ENCODE peak calls at places on chromosomes 13 and 19, in four cellular contexts. Y, K, B and O are unnamed samples.

GRCh38 chr13:26348966-26349365 is 95.0 kb downstream of the CDK8 start:
- DNase-seq in Y (peak), K (no peak), B (no peak), O (no peak)

GRCh38 chr13:52786747-52787146 is 47.1 kb upstream of the CNMD start:
- DNase-seq in Y (no peak), K (no peak), B (no peak), O (no peak)

GRCh38 chr13:33676045-33676699 is 141.8 kb upstream of the RFC3 start:
- DNase-seq in Y (no peak), K (no peak), B (no peak), O (no peak)

GRCh38 chr13:108705031-108705430 is 75.6 kb downstream of the MYO16 start:
- DNase-seq in Y (no peak), K (no peak), B (no peak), O (no peak)

GRCh38 chr19:41928221-41928683 is at the start of gene ERFL:
- DNase-seq in Y (peak), K (no peak), B (no peak), O (no peak)

GRCh38 chr13:59531571-59532091 is 632.1 kb downstream of the DIAPH3 start:
- DNase-seq in Y (peak), K (no peak), B (peak), O (peak)

GRCh38 chr19:2259331-2259730 is 3.1 kb upstream of the JSRP1 start:
- DNase-seq in Y (no peak), K (no peak), B (no peak), O (no peak)

GRCh38 chr19:5137114-5137513 is 168.2 kb downstream of the KDM4B start:
- DNase-seq in Y (no peak), K (no peak), B (no peak), O (no peak)

GRCh38 chr13:28321751-28322150 is 173.2 kb downstream of the FLT1 start:
- DNase-seq in Y (no peak), K (no peak), B (no peak), O (no peak)

GRCh38 chr13:41603917-41604316 is 146.6 kb downstream of the RGCC start:
- DNase-seq in Y (no peak), K (no peak), B (peak), O (no peak)

GRCh38 chr13:81778350-81778749 is 1437.4 kb upstream of the SPRY2 start:
- DNase-seq in Y (no peak), K (no peak), B (no peak), O (no peak)

GRCh38 chr19:7902796-7903243 is 857 bp upstream of the MAP2K7 start:
- DNase-seq in Y (no peak), K (no peak), B (no peak), O (no peak)

GRCh38 chr19:7197760-7198696 is 96.2 kb downstream of the INSR start:
- DNase-seq in Y (peak), K (peak), B (peak), O (peak)

GRCh38 chr19:48271531-48272151 is 1.8 kb downstream of the ZNF114 start:
- DNase-seq in Y (peak), K (no peak), B (no peak), O (no peak)

GRCh38 chr13:98801626-98802418 is 49.4 kb upstream of the SLC15A1 start:
- DNase-seq in Y (no peak), K (no peak), B (no peak), O (no peak)

GRCh38 chr13:34951528-34951927 is 9.5 kb downstream of the NBEA start:
- DNase-seq in Y (peak), K (no peak), B (no peak), O (no peak)

DNA sequence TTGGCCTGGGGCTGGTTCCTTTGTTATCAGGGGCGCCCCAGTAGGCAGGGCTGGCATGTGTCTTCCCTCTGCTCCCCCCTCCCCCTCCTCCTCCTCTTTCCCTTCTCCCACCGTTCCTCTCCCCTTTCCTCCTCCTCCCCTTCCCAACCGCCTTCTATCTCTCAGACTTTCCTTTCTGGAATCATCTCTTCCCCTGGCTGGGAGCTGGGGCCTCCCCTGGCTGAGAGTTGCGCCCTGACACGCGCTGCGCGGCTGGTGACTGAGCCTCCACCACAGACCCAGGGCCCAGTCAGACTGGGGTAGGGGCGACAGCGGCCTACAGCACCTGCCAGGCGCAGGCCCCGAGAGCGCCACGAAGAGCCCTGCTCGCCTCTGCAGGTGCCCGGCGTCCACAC is 2.8 kb downstream of the PNMA8B start:
- DNase-seq in Y (peak), K (no peak), B (no peak), O (no peak)
- H3K4me3 ChIP-seq in Y (peak), K (peak), B (no peak), O (no peak)

GRCh38 chr19:38239816-38240215 is 15.8 kb upstream of the DPF1 start:
- DNase-seq in Y (no peak), K (no peak), B (no peak), O (no peak)
- TF ChIP-seq CTCF in Y (no peak), K (no peak), B (no peak), O (no peak)

GRCh38 chr19:18091217-18091608 is 4.5 kb upstream of the IL12RB1 start:
- DNase-seq in Y (no peak), K (peak), B (no peak), O (no peak)
- H3K4me3 ChIP-seq in Y (no peak), K (peak), B (no peak), O (no peak)

DNA sequence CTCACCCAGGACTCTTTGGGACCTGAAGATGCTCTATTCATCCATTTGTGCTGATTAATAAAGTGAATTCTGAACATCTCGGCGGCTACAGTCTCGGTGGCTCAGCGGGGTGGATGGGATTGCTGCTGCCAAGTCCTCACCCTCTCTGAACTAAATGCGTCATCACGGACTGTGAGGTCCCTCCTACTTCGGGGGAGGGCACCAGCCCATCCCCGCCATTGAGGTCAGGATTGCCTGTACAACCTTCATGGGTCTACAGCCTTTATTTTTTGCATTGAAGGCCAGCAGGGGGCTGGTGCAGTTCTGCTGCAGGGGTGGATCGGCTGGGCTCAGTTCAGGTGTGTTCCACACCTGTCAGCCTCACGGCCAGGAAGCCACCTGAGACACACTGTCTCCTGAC is 181.8 kb downstream of the COL4A1 start:
- DNase-seq in Y (no peak), K (no peak), B (no peak), O (no peak)
- TF ChIP-seq CTCF in Y (no peak), K (no peak), B (no peak), O (no peak)

DNA sequence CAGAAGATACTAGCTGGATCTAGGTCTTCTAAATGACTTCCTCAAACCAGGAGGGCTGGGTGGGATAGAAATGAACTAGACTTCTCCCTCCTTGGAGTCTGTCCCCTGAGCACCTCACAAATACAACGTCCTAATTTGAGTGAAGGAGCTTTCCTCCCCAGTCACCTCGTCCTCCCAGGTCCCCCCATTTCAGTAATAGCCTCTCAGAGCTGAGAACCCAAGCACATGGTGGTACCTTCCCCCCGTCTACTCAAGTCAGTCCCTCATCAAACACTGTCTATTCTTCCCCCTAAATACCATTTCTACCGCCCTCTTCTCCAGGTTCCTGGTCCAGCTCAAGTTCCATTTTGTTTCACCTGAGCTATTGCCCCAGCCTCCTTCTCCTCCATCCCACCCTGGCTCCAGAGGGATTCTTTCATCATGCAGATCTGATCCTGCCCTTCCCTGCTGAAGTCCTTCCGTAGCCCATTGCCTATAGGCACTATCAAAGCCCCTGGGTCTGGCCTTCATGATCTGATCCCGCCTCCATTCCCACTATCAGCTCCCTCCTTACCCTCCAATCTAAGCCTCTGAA is 5.3 kb upstream of the PRKCG start:
- DNase-seq in Y (no peak), K (no peak), B (no peak), O (no peak)
- H3K4me3 ChIP-seq in Y (no peak), K (no peak), B (no peak), O (no peak)

DNA sequence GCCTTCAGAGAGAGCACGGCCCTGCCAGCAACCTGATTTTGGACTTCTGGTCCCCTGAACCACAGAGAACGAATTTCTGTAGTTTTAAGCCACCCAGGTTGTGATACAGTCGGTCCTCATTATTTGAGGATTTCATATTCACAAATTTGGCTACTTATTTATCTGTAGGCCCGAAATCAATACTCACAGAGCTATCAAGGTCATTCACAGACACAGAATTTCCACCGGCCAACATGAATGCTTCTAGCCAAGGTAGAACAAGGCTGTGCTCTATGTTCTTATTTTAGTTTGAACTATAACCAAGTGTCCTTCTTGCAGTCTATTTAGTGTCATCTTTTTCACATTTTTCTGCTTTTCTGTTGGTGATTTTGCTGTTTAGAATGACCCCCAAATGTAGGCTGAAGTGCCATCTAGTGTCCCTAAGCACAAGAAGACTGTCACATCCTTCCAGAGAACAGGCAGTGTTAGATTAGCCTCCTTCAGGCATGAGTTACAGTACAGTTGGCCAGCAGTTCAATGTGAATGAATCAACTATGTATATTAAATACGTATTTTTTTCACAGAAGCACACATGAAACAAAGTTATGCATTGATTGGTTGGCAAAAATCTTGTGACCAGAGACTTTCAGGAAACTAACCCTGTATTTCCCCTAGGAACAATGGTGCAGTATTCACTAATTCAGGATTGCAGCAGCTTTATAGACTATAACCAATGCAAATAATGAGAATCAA is 63.5 kb downstream of the C13orf42 start:
- DNase-seq in Y (no peak), K (no peak), B (no peak), O (no peak)
- TF ChIP-seq CTCF in Y (peak), K (no peak), B (no peak), O (no peak)

DNA sequence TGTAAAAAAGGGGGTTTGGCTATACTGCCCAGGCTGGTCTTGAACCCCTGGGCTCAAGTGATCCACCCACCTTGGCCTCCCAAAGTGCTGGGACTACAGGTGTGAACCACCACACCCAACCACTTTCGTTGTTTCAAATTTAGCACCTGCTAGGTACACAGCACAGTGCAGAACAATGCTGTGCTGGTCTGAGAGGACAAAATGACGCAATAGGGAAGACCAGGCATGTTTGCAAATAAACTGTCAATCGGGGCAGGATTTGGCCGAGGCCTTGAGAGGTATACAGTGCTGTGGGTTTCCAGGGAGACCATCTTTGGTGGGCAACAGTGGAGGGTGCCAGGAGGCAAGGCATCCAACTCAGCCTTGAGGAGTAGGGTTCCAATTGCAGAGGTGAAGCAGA is 37.0 kb downstream of the ATP12A start:
- DNase-seq in Y (no peak), K (no peak), B (no peak), O (no peak)
- H3K4me3 ChIP-seq in Y (no peak), K (no peak), B (no peak), O (no peak)

DNA sequence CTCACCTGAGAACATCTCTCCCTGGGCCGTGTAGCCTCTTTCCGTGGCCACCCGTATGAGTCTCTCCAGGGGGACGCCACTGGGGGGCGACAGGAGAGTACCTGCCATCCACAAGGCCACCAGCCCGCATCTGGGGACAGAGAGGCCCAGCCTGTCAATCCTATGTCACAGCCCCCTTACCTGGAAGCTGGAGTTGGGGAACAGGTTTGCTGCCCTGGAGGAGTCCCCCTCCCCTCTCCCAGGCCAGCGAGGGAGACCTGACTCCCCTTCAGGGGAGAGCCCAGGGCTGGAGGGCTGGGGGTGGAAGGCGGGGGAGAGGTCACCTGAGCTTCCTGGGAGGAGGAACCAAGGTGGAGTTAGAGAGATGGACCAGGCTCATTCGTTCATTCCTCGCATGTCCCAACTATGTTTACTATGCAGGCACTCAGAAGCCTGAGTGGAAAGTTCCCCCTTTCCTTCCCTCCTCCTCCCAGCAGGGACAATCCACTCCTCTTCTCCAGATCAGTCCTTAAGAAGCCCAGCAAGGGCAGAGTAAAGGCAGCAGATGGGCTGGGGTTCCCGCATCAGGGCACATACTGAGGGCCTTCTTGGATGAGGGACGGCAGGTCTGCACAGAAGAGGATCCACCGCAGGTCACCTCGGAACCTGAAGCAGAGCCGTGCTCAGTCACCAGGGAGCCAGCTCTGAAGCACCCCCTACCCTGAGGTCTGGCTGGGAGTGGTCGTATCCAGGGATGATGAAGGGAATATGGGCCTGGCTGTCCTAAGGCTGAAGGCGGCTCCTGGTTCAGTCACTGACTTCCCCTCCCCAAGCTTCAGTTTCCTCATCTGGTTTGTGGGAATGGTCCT is 5.5 kb downstream of the ACTMAP start:
- DNase-seq in Y (peak), K (no peak), B (no peak), O (no peak)
- TF ChIP-seq CTCF in Y (peak), K (no peak), B (no peak), O (no peak)

DNA sequence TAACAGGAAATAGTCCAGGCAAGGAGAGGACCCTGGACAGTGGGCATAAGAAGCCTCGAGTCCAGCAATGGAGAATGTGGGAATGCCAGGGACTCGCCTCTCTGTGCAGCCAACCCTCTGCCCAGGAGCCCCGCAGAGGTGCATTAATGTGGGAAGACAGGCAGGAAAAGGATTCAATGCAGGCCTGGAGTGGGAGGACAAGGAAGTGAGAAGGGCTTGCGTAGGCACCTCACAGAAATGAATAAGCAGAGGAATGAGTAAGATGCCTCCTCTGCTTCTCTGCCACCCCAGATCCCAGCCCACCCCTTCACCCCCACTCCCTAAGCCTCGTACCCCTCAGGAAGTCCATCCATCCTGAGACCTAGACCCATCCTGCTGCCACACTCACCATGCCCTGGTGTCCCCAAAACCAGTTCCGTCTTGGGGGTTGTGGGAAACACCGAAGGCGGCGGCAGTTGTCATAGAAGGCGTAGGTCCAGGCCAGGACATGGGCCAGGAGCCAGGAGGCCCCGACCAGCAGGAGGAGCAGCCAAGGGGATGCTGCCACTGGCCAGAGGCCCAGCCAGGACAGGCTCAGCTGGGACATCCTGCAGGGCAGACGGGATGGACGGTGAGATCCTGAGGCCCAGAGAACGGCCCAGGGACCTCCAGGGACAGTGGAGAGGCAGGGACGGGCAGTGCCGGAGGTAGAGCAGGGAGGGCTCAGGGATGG is 692 bp downstream of the CYP4F2 start:
- DNase-seq in Y (no peak), K (no peak), B (no peak), O (no peak)
- H3K4me3 ChIP-seq in Y (no peak), K (no peak), B (no peak), O (no peak)

DNA sequence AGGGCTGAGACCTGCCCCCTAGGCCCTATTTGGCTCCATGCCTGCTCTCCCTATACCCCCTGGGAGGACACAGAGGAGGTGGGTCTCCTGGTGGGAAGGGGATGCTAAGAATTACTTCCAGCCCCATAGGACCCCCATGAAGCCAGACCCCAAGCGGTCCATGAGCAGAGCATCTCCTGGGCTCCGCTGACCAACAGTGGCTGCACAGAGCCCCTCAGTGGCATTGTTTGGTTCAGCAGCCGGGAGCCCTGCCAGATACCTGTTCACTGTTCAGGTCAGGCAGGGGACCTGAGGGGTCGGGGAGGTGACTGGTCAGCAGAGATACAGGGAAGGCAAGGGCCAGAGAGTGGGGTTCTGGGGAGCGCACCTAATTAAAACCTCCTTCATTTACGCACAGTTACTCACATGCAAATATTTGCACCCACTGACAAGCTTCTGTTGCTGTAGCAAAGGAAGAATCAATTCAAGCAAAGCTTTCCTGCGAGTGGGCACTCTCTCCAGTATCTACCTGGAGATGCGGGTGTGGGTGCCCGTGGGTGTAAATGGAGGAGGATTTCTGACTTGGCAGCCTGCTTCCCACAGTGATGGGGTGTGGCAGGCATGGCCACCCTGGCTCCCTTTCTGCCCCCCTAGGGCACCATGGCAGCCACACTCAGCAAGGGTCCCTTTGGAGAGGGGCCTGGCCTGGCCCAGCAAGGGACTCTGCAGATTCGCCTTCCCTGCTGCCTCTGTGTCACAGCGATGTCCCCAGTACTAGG is 83.5 kb downstream of the CHST8 start:
- DNase-seq in Y (peak), K (no peak), B (no peak), O (no peak)
- TF ChIP-seq CTCF in Y (peak), K (no peak), B (no peak), O (no peak)